ENCODE peak calls at places on chromosomes 1 and 21, in nine cellular contexts. W is mesendoderm, Q is Ammon's horn, T is neural crest cell, O is cardiac muscle cell, Y is NCI-H1105, D is stomach, U is fibroblast of the conjunctiva, N is glomerular endothelial cell. X is an unnamed sample.

GRCh38 chr1:174740248-174740990 is 259.3 kb upstream of the CACYBP start:
- DNase-seq in W (no peak), D (no peak), Y (no peak), N (no peak), T (no peak), U (no peak), O (no peak), Q (no peak), X (no peak)

GRCh38 chr1:77631751-77632150 is 50.7 kb downstream of the ZZZ3 start:
- DNase-seq in Q (peak), N (no peak), W (no peak), T (no peak), O (no peak), U (no peak), D (no peak), Y (no peak), X (no peak)

GRCh38 chr1:67668660-67669059 is 16.3 kb upstream of the GADD45A start:
- DNase-seq in Q (no peak), T (no peak), Y (no peak), U (no peak), N (no peak), O (no peak), W (no peak), D (no peak), X (no peak)

GRCh38 chr1:40476924-40477679 is at the start of gene ZFP69:
- DNase-seq in Q (peak), D (peak), N (no peak), W (peak), T (peak), O (peak), U (peak), Y (peak), X (no peak)

GRCh38 chr1:120179420-120180348 is 3.4 kb upstream of the SEC22B start:
- DNase-seq in D (no peak), T (no peak), U (peak), W (peak), Q (peak), O (peak), Y (peak), N (no peak), X (no peak)

GRCh38 chr1:193537266-193538003 is 351.0 kb upstream of the B3GALT2 start:
- DNase-seq in Q (no peak), Y (no peak), O (no peak), U (no peak), D (no peak), W (no peak), T (no peak), N (no peak), X (no peak)

GRCh38 chr1:19130476-19130875 is 79.6 kb downstream of the UBR4 start:
- DNase-seq in T (no peak), Y (no peak), N (no peak), D (no peak), O (no peak), U (no peak), Q (no peak), W (no peak), X (no peak)

GRCh38 chr1:156114919-156115513 is 505 bp downstream of the LMNA start:
- DNase-seq in U (no peak), T (peak), Y (no peak), N (no peak), O (peak), W (peak), D (peak), Q (peak), X (no peak)

GRCh38 chr1:194658090-194658439 is 1471.7 kb upstream of the B3GALT2 start:
- DNase-seq in Y (no peak), U (no peak), D (no peak), W (no peak), N (no peak), Q (no peak), O (no peak), T (no peak), X (no peak)

GRCh38 chr21:36126621-36127110 is 8.2 kb upstream of the CBR3 start:
- DNase-seq in W (no peak), Q (no peak), U (no peak), O (no peak), Y (no peak), N (no peak), D (peak), T (no peak), X (no peak)

GRCh38 chr21:34528131-34528561 is 16.1 kb upstream of the KCNE1 start:
- DNase-seq in W (no peak), Q (peak), Y (no peak), O (no peak), N (no peak), D (no peak), U (no peak), T (no peak), X (no peak)

GRCh38 chr21:38798081-38798480 is 7.6 kb upstream of the ETS2 start:
- DNase-seq in W (no peak), T (no peak), Q (no peak), Y (no peak), D (no peak), O (no peak), N (no peak), U (no peak), X (no peak)

GRCh38 chr1:31095298-31095981 is 29.9 kb upstream of the PUM1 start:
- DNase-seq in D (no peak), O (no peak), W (no peak), Y (no peak), U (peak), T (no peak), N (no peak), Q (no peak), X (no peak)

GRCh38 chr1:232636799-232637198 is 6.9 kb upstream of the SIPA1L2 start:
- DNase-seq in D (no peak), Q (no peak), W (no peak), O (no peak), U (no peak), N (no peak), Y (no peak), T (no peak), X (no peak)

GRCh38 chr1:20047058-20047457 is 22.9 kb upstream of the PLA2G5 start:
- DNase-seq in W (no peak), Q (no peak), T (no peak), N (no peak), D (no peak), Y (no peak), O (no peak), U (no peak), X (no peak)

GRCh38 chr1:91608876-91609275 is 108.2 kb downstream of the CDC7 start:
- DNase-seq in U (no peak), D (no peak), Q (no peak), Y (no peak), N (no peak), W (peak), T (no peak), O (peak), X (no peak)

GRCh38 chr1:241391926-241392710 is 35.1 kb upstream of the RGS7 start:
- DNase-seq in N (no peak), T (no peak), D (no peak), Y (no peak), Q (no peak), U (no peak), W (no peak), O (no peak), X (no peak)

GRCh38 chr1:31915438-31915837 is 22.7 kb downstream of the PTP4A2 start:
- DNase-seq in Y (no peak), Q (no peak), T (no peak), U (no peak), N (no peak), O (no peak), W (no peak), D (no peak), X (no peak)

GRCh38 chr21:26850116-26850643 is 5.0 kb upstream of the ADAMTS1 start:
- DNase-seq in Y (no peak), W (peak), U (no peak), O (no peak), T (no peak), D (no peak), Q (peak), N (no peak), X (no peak)

GRCh38 chr1:239719642-239720258 is 333.4 kb downstream of the CHRM3 start:
- DNase-seq in O (no peak), W (no peak), D (no peak), Q (no peak), N (no peak), U (no peak), T (no peak), Y (no peak), X (no peak)

GRCh38 chr1:242847390-242847993 is 323.0 kb upstream of the PLD5 start:
- DNase-seq in Q (no peak), O (peak), D (no peak), W (peak), U (no peak), Y (no peak), T (peak), N (no peak), X (no peak)

GRCh38 chr1:2472561-2473166 is 3.4 kb upstream of the PLCH2 start:
- DNase-seq in D (no peak), W (no peak), U (no peak), Y (no peak), Q (no peak), N (no peak), O (no peak), T (no peak), X (no peak)

GRCh38 chr1:77797991-77798390 is 18.5 kb downstream of the MIGA1 start:
- DNase-seq in T (no peak), O (no peak), D (no peak), U (no peak), Q (no peak), N (no peak), Y (no peak), W (peak), X (no peak)

GRCh38 chr1:41955461-41956159 is 36.9 kb upstream of the HIVEP3 start:
- DNase-seq in Q (no peak), U (peak), W (peak), O (no peak), D (no peak), Y (no peak), T (no peak), N (peak), X (no peak)

GRCh38 chr1:187264995-187265602 is 436.4 kb downstream of the PLA2G4A start:
- DNase-seq in O (peak), T (peak), N (no peak), U (peak), Y (peak), D (no peak), W (peak), Q (peak), X (peak)

GRCh38 chr1:248873993-248874671 is 15.2 kb upstream of the ZNF692 start:
- DNase-seq in O (peak), T (peak), Q (peak), N (peak), W (peak), U (no peak), Y (peak), D (peak), X (peak)